ENCODE peak calls at places on chromosomes 4 and X, in nine cellular contexts. B, R, L, V, F, D, C, E and Q are unnamed samples.

GRCh38 chrX:15468036-15468435 is 25.1 kb downstream of the PIR start:
- DNase-seq in B (peak), R (no peak), L (no peak), V (peak), F (no peak), D (no peak), C (peak), E (no peak), Q (no peak)

GRCh38 chr4:15250021-15250441 is 177.8 kb upstream of the C1QTNF7 start:
- DNase-seq in B (no peak), R (no peak), L (no peak), V (peak), F (no peak), D (no peak), C (peak), E (no peak), Q (no peak)

GRCh38 chr4:337932-338758 is 531 bp downstream of the ZNF141 start:
- DNase-seq in B (peak), R (peak), L (peak), V (peak), F (peak), D (peak), C (peak), E (peak), Q (peak)

GRCh38 chrX:11702965-11703631 is 37.4 kb upstream of the ARHGAP6 start:
- DNase-seq in B (no peak), R (no peak), L (no peak), V (no peak), F (no peak), D (no peak), C (no peak), E (no peak), Q (no peak)

GRCh38 chr4:109675181-109675580 is 28.1 kb downstream of the CASP6 start:
- DNase-seq in B (no peak), R (no peak), L (no peak), V (no peak), F (no peak), D (no peak), C (no peak), E (no peak), Q (no peak)

GRCh38 chr4:125658773-125659172 is 344.0 kb downstream of the FAT4 start:
- DNase-seq in B (no peak), R (no peak), L (no peak), V (no peak), F (no peak), D (no peak), C (no peak), E (no peak), Q (no peak)

GRCh38 chr4:137370206-137370633 is 162.1 kb downstream of the PCDH18 start:
- DNase-seq in B (no peak), R (no peak), L (no peak), V (peak), F (no peak), D (no peak), C (peak), E (no peak), Q (no peak)

GRCh38 chr4:184476660-184477059 is 2.3 kb upstream of the IRF2 start:
- DNase-seq in B (no peak), R (no peak), L (no peak), V (no peak), F (no peak), D (no peak), C (no peak), E (no peak), Q (no peak)

GRCh38 chr4:110654254-110654635 is 31.4 kb upstream of the PITX2 start:
- DNase-seq in B (no peak), R (no peak), L (no peak), V (peak), F (no peak), D (no peak), C (peak), E (no peak), Q (no peak)

GRCh38 chr4:124868495-124868894 is 156.0 kb upstream of the ANKRD50 start:
- DNase-seq in B (no peak), R (no peak), L (no peak), V (no peak), F (no peak), D (no peak), C (no peak), E (no peak), Q (no peak)

GRCh38 chr4:168759321-168759720 is 250.7 kb downstream of the CBR4 start:
- DNase-seq in B (no peak), R (no peak), L (no peak), V (no peak), F (no peak), D (no peak), C (no peak), E (no peak), Q (no peak)

GRCh38 chrX:17374619-17375360 is at the start of gene NHS:
- DNase-seq in B (peak), R (peak), L (peak), V (peak), F (peak), D (peak), C (peak), E (peak), Q (peak)

GRCh38 chr4:41538017-41538733 is at the start of gene LIMCH1:
- DNase-seq in B (peak), R (peak), L (no peak), V (no peak), F (no peak), D (no peak), C (no peak), E (no peak), Q (no peak)

GRCh38 chrX:13125188-13125587 is 80.8 kb upstream of the FAM9C start:
- DNase-seq in B (no peak), R (no peak), L (no peak), V (no peak), F (no peak), D (no peak), C (no peak), E (no peak), Q (no peak)

GRCh38 chr4:173334891-173335754 is 965 bp upstream of the HMGB2 start:
- DNase-seq in B (peak), R (no peak), L (peak), V (peak), F (peak), D (peak), C (peak), E (peak), Q (peak)

GRCh38 chr4:46506876-46507275 is 116.9 kb upstream of the GABRA2 start:
- DNase-seq in B (no peak), R (no peak), L (no peak), V (peak), F (no peak), D (no peak), C (no peak), E (no peak), Q (no peak)

GRCh38 chrX:373641-374471 is 12.9 kb downstream of the PPP2R3B start:
- DNase-seq in B (no peak), R (no peak), L (no peak), V (peak), F (no peak), D (peak), C (peak), E (no peak), Q (peak)

GRCh38 chrX:144334577-144334976 is 450.7 kb downstream of the UBE2NL start:
- DNase-seq in B (no peak), R (no peak), L (no peak), V (no peak), F (no peak), D (no peak), C (no peak), E (no peak), Q (no peak)

GRCh38 chr4:153645183-153645582 is 38.9 kb upstream of the TLR2 start:
- DNase-seq in B (no peak), R (no peak), L (no peak), V (no peak), F (no peak), D (no peak), C (no peak), E (no peak), Q (no peak)
- TF ChIP-seq CTCF in B (no peak), R (no peak), L (peak), V (peak), F (peak), D (peak), C (peak), E (no peak), Q (peak)

DNA sequence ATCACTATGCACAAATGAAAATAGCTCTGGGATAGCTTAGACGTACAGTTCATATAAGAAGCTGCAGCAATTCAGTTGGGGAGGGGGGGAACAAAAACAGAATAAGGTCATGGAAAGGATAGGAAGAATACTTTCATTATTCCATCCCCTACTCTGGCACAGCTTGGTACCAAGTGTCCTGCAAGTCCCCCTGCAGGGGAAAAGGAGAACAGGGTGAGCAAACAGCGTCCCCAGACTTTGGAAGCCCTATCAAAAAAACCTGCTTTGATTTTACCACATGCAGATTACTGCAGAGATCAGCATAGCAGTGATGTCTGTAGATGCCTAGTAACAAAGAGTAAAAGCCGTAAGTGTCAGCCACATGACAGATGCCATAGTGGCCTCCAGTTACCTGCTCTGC is 209.4 kb upstream of the NEIL3 start:
- DNase-seq in B (no peak), R (no peak), L (no peak), V (no peak), F (no peak), D (no peak), C (no peak), E (no peak), Q (no peak)
- TF ChIP-seq CTCF in B (no peak), R (no peak), L (peak), V (no peak), F (no peak), D (no peak), C (no peak), E (no peak), Q (no peak)

GRCh38 chrX:131792789-131793462 is 230.2 kb upstream of the STK26 start:
- DNase-seq in B (peak), R (no peak), L (no peak), V (no peak), F (peak), D (no peak), C (peak), E (peak), Q (no peak)
- TF ChIP-seq CTCF in B (peak), R (no peak), L (no peak), V (no peak), F (peak), D (no peak), C (peak), E (peak), Q (no peak)

DNA sequence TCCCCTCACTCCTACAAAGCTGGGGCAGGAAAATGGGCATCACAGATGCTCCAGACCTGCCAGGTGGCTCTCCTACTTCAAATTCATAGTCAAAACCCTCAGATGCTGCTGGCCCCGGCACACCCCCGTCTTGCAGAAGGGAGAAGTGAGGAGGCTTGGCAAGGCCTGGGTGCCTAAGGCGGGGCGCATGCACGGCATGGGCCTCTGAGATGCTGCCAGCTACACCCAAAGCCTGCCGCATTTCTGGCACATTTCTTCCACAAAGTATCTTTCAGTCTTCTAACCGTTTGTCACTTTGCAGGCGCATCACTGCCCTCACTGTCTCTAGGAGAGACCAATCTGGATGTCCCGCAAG is 19.6 kb downstream of the WDR1 start:
- DNase-seq in B (no peak), R (no peak), L (no peak), V (no peak), F (no peak), D (no peak), C (no peak), E (no peak), Q (no peak)
- TF ChIP-seq CTCF in B (no peak), R (no peak), L (no peak), V (no peak), F (no peak), D (no peak), C (no peak), E (no peak), Q (no peak)

GRCh38 chrX:72566448-72566847 is 6.2 kb downstream of the HDAC8 start:
- DNase-seq in B (no peak), R (no peak), L (no peak), V (no peak), F (no peak), D (no peak), C (no peak), E (no peak), Q (no peak)

GRCh38 chrX:72568406-72569092 is 4.1 kb downstream of the HDAC8 start:
- DNase-seq in B (no peak), R (no peak), L (no peak), V (peak), F (no peak), D (no peak), C (peak), E (no peak), Q (no peak)

GRCh38 chrX:72572248-72573157 is at the start of gene HDAC8:
- DNase-seq in B (peak), R (peak), L (no peak), V (peak), F (peak), D (peak), C (peak), E (peak), Q (peak)

GRCh38 chrX:72573158-72573511 is 492 bp upstream of the HDAC8 start:
- DNase-seq in B (no peak), R (no peak), L (no peak), V (no peak), F (no peak), D (no peak), C (no peak), E (no peak), Q (no peak)

DNA sequence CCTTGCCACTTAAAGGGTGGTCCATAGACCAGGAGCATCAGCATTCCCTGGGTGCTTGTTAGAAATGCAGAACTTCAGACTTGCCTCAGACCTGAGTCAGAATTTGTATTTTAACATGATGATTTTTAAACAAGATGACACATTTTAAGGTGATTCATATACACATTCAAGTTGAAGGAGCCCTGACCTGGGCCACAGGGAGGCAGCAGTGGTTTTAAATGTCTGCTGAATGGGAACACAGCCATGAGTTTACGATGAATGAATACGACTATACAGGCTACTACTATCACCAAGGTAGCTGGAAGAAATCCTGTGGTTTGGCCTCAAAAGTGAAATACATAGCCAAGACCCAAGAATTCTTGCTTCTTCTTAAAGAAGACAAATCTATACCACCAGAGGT is 2.9 kb downstream of the HDAC8 start:
- DNase-seq in B (no peak), R (no peak), L (no peak), V (peak), F (no peak), D (no peak), C (peak), E (no peak), Q (no peak)
- TF ChIP-seq CTCF in B (no peak), R (no peak), L (no peak), V (peak), F (no peak), D (no peak), C (peak), E (no peak), Q (no peak)

GRCh38 chrX:152640039-152640818 is 2.5 kb downstream of the GABRQ start:
- DNase-seq in B (no peak), R (peak), L (no peak), V (peak), F (no peak), D (no peak), C (peak), E (no peak), Q (no peak)

GRCh38 chrX:152642931-152643525 is 5.3 kb downstream of the GABRQ start:
- DNase-seq in B (no peak), R (peak), L (no peak), V (no peak), F (no peak), D (no peak), C (no peak), E (no peak), Q (no peak)

GRCh38 chrX:152641256-152641875 is 3.7 kb downstream of the GABRQ start:
- DNase-seq in B (no peak), R (peak), L (no peak), V (no peak), F (no peak), D (no peak), C (no peak), E (no peak), Q (no peak)

GRCh38 chrX:152639426-152639825 is 1.7 kb downstream of the GABRQ start:
- DNase-seq in B (no peak), R (peak), L (no peak), V (no peak), F (no peak), D (no peak), C (no peak), E (no peak), Q (no peak)

DNA sequence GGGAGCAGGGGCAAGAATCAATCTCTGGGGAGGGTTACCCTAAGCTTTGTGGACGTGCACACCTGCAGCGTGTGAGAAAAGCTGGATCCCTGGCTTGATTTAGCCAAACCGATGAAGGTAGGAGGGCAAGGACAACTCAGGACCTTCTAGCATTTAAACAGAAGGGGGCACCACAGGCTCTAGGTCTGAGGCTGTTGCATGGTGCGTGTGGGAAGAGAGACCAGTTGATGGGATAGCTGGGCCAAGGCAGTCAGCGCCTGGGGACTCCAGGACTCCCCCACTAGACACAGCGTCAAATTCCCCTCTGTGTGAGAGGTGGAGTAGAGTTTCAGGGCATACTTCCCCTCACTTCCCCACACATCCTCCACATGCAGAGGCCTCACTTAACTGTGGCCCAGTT is 4.3 kb downstream of the GABRQ start:
- DNase-seq in B (no peak), R (no peak), L (no peak), V (peak), F (no peak), D (no peak), C (peak), E (no peak), Q (peak)
- TF ChIP-seq CTCF in B (no peak), R (no peak), L (peak), V (peak), F (peak), D (no peak), C (no peak), E (peak), Q (peak)

GRCh38 chr4:29867412-29867811 is 852.8 kb upstream of the PCDH7 start:
- DNase-seq in B (no peak), R (no peak), L (no peak), V (no peak), F (no peak), D (no peak), C (no peak), E (no peak), Q (no peak)
- TF ChIP-seq CTCF in B (no peak), R (no peak), L (peak), V (no peak), F (no peak), D (no peak), C (no peak), E (no peak), Q (no peak)

GRCh38 chr4:165992263-165992662 is 119.2 kb downstream of the TLL1 start:
- DNase-seq in B (no peak), R (no peak), L (no peak), V (no peak), F (no peak), D (no peak), C (no peak), E (peak), Q (no peak)

GRCh38 chr4:165991325-165992180 is 118.5 kb downstream of the TLL1 start:
- DNase-seq in B (no peak), R (no peak), L (no peak), V (peak), F (no peak), D (no peak), C (no peak), E (no peak), Q (no peak)

GRCh38 chr4:165982934-165983333 is 109.9 kb downstream of the TLL1 start:
- DNase-seq in B (no peak), R (no peak), L (no peak), V (no peak), F (no peak), D (no peak), C (no peak), E (no peak), Q (no peak)

GRCh38 chr4:165986956-165987698 is 114.1 kb downstream of the TLL1 start:
- DNase-seq in B (no peak), R (no peak), L (no peak), V (no peak), F (no peak), D (no peak), C (no peak), E (no peak), Q (no peak)
- TF ChIP-seq CTCF in B (no peak), R (no peak), L (no peak), V (no peak), F (no peak), D (no peak), C (no peak), E (no peak), Q (no peak)